ENCODE peak calls at places on chromosomes 5 and 9, in six cellular contexts. W is activated CD8-positive, alpha-beta memory T cell treated with anti-CD3 and anti-CD28 coated beads for 1 hour; B is stimulated activated CD8-positive, alpha-beta memory T cell treated with anti-CD3 and anti-CD28 coated beads, Interleukin-15, amount 100 ng/mL, for 24 hours; Q is fibroblast of villous mesenchyme; X is fibroblast of lung; K is glutamatergic neuron. D is an unnamed sample.

GRCh38 chr5:90898330-90899013 is 339.9 kb downstream of the ADGRV1 start:
- DNase-seq in W (no peak), B (no peak), Q (no peak), X (peak), K (no peak), D (no peak)

GRCh38 chr5:24026288-24026687 is 518.9 kb downstream of the PRDM9 start:
- DNase-seq in W (no peak), B (no peak), Q (no peak), X (no peak), K (no peak), D (no peak)

GRCh38 chr5:139180850-139181785 is 17.1 kb downstream of the SIL1 start:
- DNase-seq in W (no peak), B (no peak), Q (peak), X (peak), K (no peak), D (no peak)

GRCh38 chr5:154849791-154850201 is 607 bp downstream of the FAXDC2 start:
- DNase-seq in W (no peak), B (no peak), Q (peak), X (peak), K (no peak), D (no peak)

GRCh38 chr5:179623906-179624741 is 653 bp upstream of the HNRNPH1 start:
- DNase-seq in W (no peak), B (no peak), Q (peak), X (peak), K (peak), D (no peak)

GRCh38 chr9:87748895-87749294 is 23.0 kb downstream of the CTSL start:
- DNase-seq in W (no peak), B (no peak), Q (no peak), X (no peak), K (no peak), D (no peak)

GRCh38 chr9:6843742-6844141 is 86.0 kb downstream of the KDM4C start:
- DNase-seq in W (no peak), B (no peak), Q (no peak), X (no peak), K (no peak), D (no peak)

GRCh38 chr9:82036101-82036500 is 47.5 kb downstream of the SPATA31D1 start:
- DNase-seq in W (no peak), B (no peak), Q (no peak), X (no peak), K (no peak), D (no peak)

GRCh38 chr5:141958773-141959172 is 771 bp upstream of the PCDH12 start:
- DNase-seq in W (no peak), B (no peak), Q (peak), X (no peak), K (no peak), D (no peak)